ENCODE peak calls at places on chromosomes 3 and 15, in ten cellular contexts. X, F, J, E, K, G, Q, I, C and W are unnamed samples.

GRCh38 chr15:27797765-27798164 is 301.4 kb downstream of the OCA2 start:
- DNase-seq in I (no peak), J (no peak), F (no peak), G (peak; percentile 94), K (no peak), Q (peak; percentile 43), C (no peak), E (no peak), X (no peak), W (no peak)

GRCh38 chr15:69450968-69451695 is 1.5 kb upstream of the RPLP1 start:
- DNase-seq in F (no peak), J (no peak), G (no peak), Q (no peak), X (no peak), K (peak; percentile 53), I (no peak), C (no peak), E (no peak), W (no peak)

GRCh38 chr15:70835415-70835814 is 18.5 kb downstream of the LARP6 start:
- DNase-seq in K (no peak), G (peak; percentile 37), C (no peak), X (no peak), I (no peak), J (no peak), E (no peak), Q (peak; percentile 88), F (no peak), W (no peak)

GRCh38 chr15:83837946-83838571 is 184.1 kb downstream of the ADAMTSL3 start:
- DNase-seq in X (no peak), G (peak; percentile 68), Q (no peak), E (no peak), J (peak; percentile 84), F (no peak), C (peak; percentile 55), I (no peak), K (peak; percentile 5), W (peak; percentile 67)

GRCh38 chr3:185552358-185552877 is at the start of gene LIPH:
- DNase-seq in C (peak; percentile 48), G (no peak), Q (no peak), X (no peak), E (no peak), J (peak; percentile 68), I (no peak), F (peak; percentile 34), K (no peak), W (no peak)

GRCh38 chr15:40229316-40229715 is 9.5 kb upstream of the PAK6 start:
- DNase-seq in E (no peak), F (no peak), Q (no peak), X (no peak), I (no peak), K (no peak), C (no peak), G (no peak), J (no peak), W (no peak)

GRCh38 chr3:123420416-123420968 is 28.4 kb downstream of the ADCY5 start:
- DNase-seq in K (no peak), C (no peak), G (no peak), Q (no peak), E (no peak), J (no peak), F (no peak), I (no peak), X (no peak), W (no peak)

GRCh38 chr15:58115692-58116091 is 22.5 kb upstream of the AQP9 start:
- DNase-seq in G (no peak), J (no peak), X (no peak), E (no peak), I (no peak), Q (no peak), F (no peak), K (peak; percentile 9), C (peak; percentile 33), W (no peak)

GRCh38 chr3:61912158-61912557 is 350.8 kb downstream of the PTPRG start:
- DNase-seq in K (no peak), I (no peak), G (no peak), J (no peak), E (no peak), C (no peak), Q (no peak), F (no peak), X (no peak), W (no peak)

GRCh38 chr3:198080521-198081384 is 120.7 kb downstream of the LMLN start:
- DNase-seq in C (peak; percentile 10), G (peak; percentile 60), E (no peak), K (peak; percentile 18), I (peak; percentile 61), X (peak; percentile 86), J (peak; percentile 95), Q (peak; percentile 81), F (peak; percentile 62), W (peak; percentile 90)

GRCh38 chr15:51494411-51495314 is 127.9 kb downstream of the DMXL2 start:
- DNase-seq in I (no peak), F (no peak), K (no peak), G (no peak), C (no peak), Q (no peak), E (no peak), X (no peak), J (no peak), W (no peak)

GRCh38 chr3:133838916-133839800 is 33.5 kb downstream of the SRPRB start:
- DNase-seq in F (no peak), J (no peak), E (no peak), C (no peak), Q (no peak), I (no peak), X (no peak), G (no peak), K (no peak), W (peak; percentile 45)

GRCh38 chr3:37768107-37768809 is 93.4 kb upstream of the CTDSPL start:
- DNase-seq in X (no peak), I (no peak), C (no peak), Q (no peak), F (no peak), K (peak; percentile 40), J (no peak), G (peak; percentile 43), E (no peak), W (no peak)

GRCh38 chr3:50885070-50885469 is 210.3 kb downstream of the DOCK3 start:
- DNase-seq in J (no peak), I (no peak), Q (no peak), X (no peak), C (no peak), K (no peak), G (no peak), F (no peak), E (no peak), W (no peak)

GRCh38 chr3:120559228-120560061 is 36.7 kb upstream of the NDUFB4 start:
- DNase-seq in E (peak; percentile 13), X (no peak), I (no peak), J (peak; percentile 77), G (peak; percentile 15), K (peak; percentile 15), C (no peak), F (peak; percentile 78), Q (no peak), W (no peak)

GRCh38 chr3:197183582-197183981 is 114.8 kb downstream of the DLG1 start:
- DNase-seq in G (no peak), X (no peak), K (no peak), E (no peak), C (no peak), F (no peak), J (no peak), I (no peak), Q (peak; percentile 48), W (no peak)

GRCh38 chr15:78340243-78341056 is at the start of gene CRABP1:
- DNase-seq in G (peak; percentile 30), X (no peak), E (no peak), J (peak; percentile 89), F (no peak), Q (no peak), K (no peak), I (no peak), C (no peak), W (no peak)

GRCh38 chr15:31378363-31378903 is 51.8 kb downstream of the KLF13 start:
- DNase-seq in X (no peak), F (no peak), C (no peak), G (no peak), I (no peak), J (no peak), E (no peak), K (no peak), Q (no peak), W (no peak)

GRCh38 chr15:63752075-63752684 is 81.6 kb downstream of the HERC1 start:
- DNase-seq in E (no peak), J (peak; percentile 56), G (peak; percentile 22), X (no peak), I (peak; percentile 22), Q (no peak), K (peak; percentile 61), C (peak; percentile 64), F (peak; percentile 34), W (no peak)
- TF ChIP-seq CTCF in E (peak; percentile 66), J (peak; percentile 87), G (peak; percentile 89), X (no peak), I (peak; percentile 80), Q (peak; percentile 81), K (peak; percentile 74), C (peak; percentile 93), F (peak; percentile 61), W (peak; percentile 68)

GRCh38 chr3:128276577-128277183 is 123.4 kb downstream of the EEFSEC start:
- DNase-seq in I (no peak), J (peak; percentile 49), X (no peak), E (no peak), F (no peak), G (peak; percentile 50), Q (no peak), K (no peak), C (no peak), W (no peak)
- TF ChIP-seq CTCF in I (no peak), J (peak; percentile 21), X (no peak), E (no peak), F (no peak), G (no peak), Q (no peak), K (no peak), C (no peak), W (no peak)

DNA sequence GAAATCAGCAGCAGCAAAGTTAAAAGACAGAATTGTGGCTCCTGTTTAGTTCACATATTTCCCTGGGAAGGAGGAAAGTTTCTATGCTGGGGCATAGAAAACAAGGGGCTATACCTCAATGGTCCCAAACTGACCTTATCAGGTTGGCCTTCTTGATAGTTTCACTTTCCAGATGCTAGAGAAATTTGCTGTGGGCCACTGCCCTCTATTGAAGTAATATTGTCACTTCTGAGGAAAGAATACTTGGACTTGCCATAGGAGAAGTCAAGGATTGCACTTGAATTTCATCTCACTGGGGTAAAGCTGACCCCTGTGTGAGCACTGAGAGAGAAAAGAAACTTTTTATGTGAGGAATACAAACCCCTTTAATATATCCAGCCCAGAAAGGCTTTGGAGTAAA is 49.3 kb upstream of the XCR1 start:
- DNase-seq in X (no peak), E (no peak), I (no peak), C (no peak), Q (no peak), K (no peak), G (no peak), J (no peak), F (no peak), W (no peak)
- TF ChIP-seq CTCF in X (no peak), E (peak; percentile 34), I (peak; percentile 21), C (no peak), Q (peak; percentile 28), K (no peak), G (peak; percentile 43), J (no peak), F (peak; percentile 14), W (peak; percentile 30)

DNA sequence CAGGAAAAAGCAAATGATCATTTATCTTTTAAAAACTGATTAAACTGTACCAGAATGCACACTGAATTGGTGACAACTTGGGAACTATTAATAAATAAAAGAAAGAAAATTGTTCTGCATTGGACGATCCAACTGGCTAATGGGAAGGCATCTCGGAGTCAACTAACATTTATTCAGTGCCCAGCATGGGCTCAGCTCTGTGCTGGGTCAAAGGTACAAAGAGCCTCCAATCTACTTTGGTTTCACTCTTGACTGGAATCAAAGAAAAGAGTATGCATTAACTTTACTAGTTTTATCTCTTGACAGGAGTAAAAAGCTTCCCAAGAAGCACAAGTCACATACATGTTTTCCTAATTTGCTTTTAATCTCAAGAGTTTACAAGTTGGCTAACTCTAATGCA is 280.0 kb downstream of the IGSF11 start:
- DNase-seq in G (no peak), C (no peak), K (no peak), E (no peak), X (no peak), J (no peak), F (no peak), I (no peak), Q (no peak), W (no peak)
- TF ChIP-seq CTCF in G (no peak), C (no peak), K (no peak), E (no peak), X (no peak), J (no peak), F (no peak), I (no peak), Q (no peak), W (no peak)